ENCODE peak calls at places on chromosomes 2 and 18, in seven cellular contexts. O is prostate gland, K is GM23338, P is GM12878, Z is SK-N-SH, S is stomach, M is breast epithelium. E is an unnamed sample.

GRCh38 chr2:121004271-121004812 is 268.7 kb downstream of the GLI2 start:
- DNase-seq in O (no peak), K (no peak), P (no peak), Z (no peak), S (no peak), M (no peak), E (no peak)

GRCh38 chr18:59873616-59874015 is 26.2 kb upstream of the PMAIP1 start:
- DNase-seq in O (no peak), K (no peak), P (no peak), Z (no peak), S (no peak), M (no peak), E (no peak)

GRCh38 chr2:57892920-57893319 is 153.7 kb upstream of the VRK2 start:
- DNase-seq in O (no peak), K (no peak), P (peak; percentile 85), Z (no peak), S (no peak), M (no peak), E (no peak)

GRCh38 chr2:11467749-11468148 is 1.8 kb upstream of the E2F6 start:
- DNase-seq in O (no peak), K (no peak), P (no peak), Z (no peak), S (no peak), M (no peak), E (no peak)

GRCh38 chr2:173652731-173653426 is 298.2 kb downstream of the CDCA7 start:
- DNase-seq in O (peak; percentile 52), K (no peak), P (no peak), Z (no peak), S (peak; percentile 32), M (peak; percentile 27), E (no peak)

GRCh38 chr18:67133669-67134068 is 382.9 kb downstream of the DSEL start:
- DNase-seq in O (no peak), K (no peak), P (no peak), Z (no peak), S (no peak), M (no peak), E (no peak)

GRCh38 chr2:83894976-83895375 is 564.1 kb downstream of the SUCLG1 start:
- DNase-seq in O (no peak), K (no peak), P (no peak), Z (no peak), S (no peak), M (no peak), E (no peak)

GRCh38 chr2:228181098-228182019 is at the start of gene SPHKAP:
- DNase-seq in O (no peak), K (peak; percentile 58), P (no peak), Z (peak; percentile 15), S (no peak), M (no peak), E (no peak)

GRCh38 chr2:182038579-182038978 is 52.9 kb downstream of the PPP1R1C start:
- DNase-seq in O (no peak), K (no peak), P (no peak), Z (no peak), S (no peak), M (no peak), E (no peak)

GRCh38 chr18:21129586-21130216 is 18.1 kb upstream of the ROCK1 start:
- DNase-seq in O (no peak), K (no peak), P (no peak), Z (no peak), S (no peak), M (no peak), E (no peak)

GRCh38 chr18:21132398-21132918 is 20.8 kb upstream of the ROCK1 start:
- DNase-seq in O (no peak), K (no peak), P (no peak), Z (no peak), S (no peak), M (no peak), E (no peak)

GRCh38 chr18:21131698-21132230 is 20.2 kb upstream of the ROCK1 start:
- DNase-seq in O (no peak), K (no peak), P (no peak), Z (no peak), S (no peak), M (no peak), E (no peak)

GRCh38 chr18:21134895-21135294 is 23.3 kb upstream of the ROCK1 start:
- DNase-seq in O (no peak), K (no peak), P (no peak), Z (peak; percentile 8), S (no peak), M (no peak), E (no peak)
- TF ChIP-seq CTCF in O (peak; percentile 35), K (no peak), P (peak; percentile 52), Z (peak; percentile 55), S (no peak), M (no peak), E (peak; percentile 29)

GRCh38 chr2:208366215-208367132 is 40.1 kb upstream of the PTH2R start:
- DNase-seq in O (no peak), K (no peak), P (peak; percentile 11), Z (no peak), S (no peak), M (no peak), E (no peak)
- H3K27ac ChIP-seq in O (no peak overlapping the region), K (no peak overlapping the region), P (no peak overlapping the region), Z (no peak overlapping the region), S (no peak overlapping the region), M (no peak overlapping the region), E (no peak overlapping the region)

DNA sequence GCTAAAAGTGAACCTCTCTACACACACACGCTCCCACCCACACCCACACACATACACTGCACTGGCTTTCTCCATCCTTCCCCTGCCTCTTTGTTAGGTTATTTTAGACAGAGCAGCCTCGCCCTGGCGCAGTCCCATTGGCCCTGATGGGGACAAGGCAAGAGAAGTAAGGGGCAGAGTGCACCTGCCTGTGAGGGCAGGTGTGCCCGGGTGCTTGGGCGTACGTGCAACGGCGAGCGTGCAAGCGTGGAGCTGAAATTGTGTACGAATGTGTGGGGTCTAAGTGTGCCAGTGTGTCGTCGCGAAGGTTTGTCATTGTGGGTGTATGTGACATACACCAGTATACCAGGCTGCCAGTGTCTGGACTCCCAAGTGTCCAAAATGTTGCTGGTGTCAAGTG is 514 bp downstream of the LRATD1 start:
- DNase-seq in O (peak; percentile 20), K (peak; percentile 30), P (no peak), Z (no peak), S (peak; percentile 30), M (no peak), E (peak; percentile 59)
- TF ChIP-seq POLR2AphosphoS5 in O (no peak), K (no peak), P (no peak), Z (no peak), S (no peak), M (no peak), E (no peak)

GRCh38 chr2:47653036-47653435 is 129.9 kb upstream of the MSH6 start:
- DNase-seq in O (no peak), K (no peak), P (no peak), Z (no peak), S (no peak), M (no peak), E (no peak)

GRCh38 chr2:47655563-47655880 is 127.4 kb upstream of the MSH6 start:
- DNase-seq in O (no peak), K (no peak), P (no peak), Z (no peak), S (no peak), M (no peak), E (no peak)

GRCh38 chr2:47654790-47655562 is 128.0 kb upstream of the MSH6 start:
- DNase-seq in O (no peak), K (peak; percentile 51), P (peak; percentile 60), Z (no peak), S (no peak), M (no peak), E (no peak)

GRCh38 chr2:47652041-47652713 is 130.8 kb upstream of the MSH6 start:
- DNase-seq in O (no peak), K (no peak), P (no peak), Z (no peak), S (no peak), M (no peak), E (no peak)

DNA sequence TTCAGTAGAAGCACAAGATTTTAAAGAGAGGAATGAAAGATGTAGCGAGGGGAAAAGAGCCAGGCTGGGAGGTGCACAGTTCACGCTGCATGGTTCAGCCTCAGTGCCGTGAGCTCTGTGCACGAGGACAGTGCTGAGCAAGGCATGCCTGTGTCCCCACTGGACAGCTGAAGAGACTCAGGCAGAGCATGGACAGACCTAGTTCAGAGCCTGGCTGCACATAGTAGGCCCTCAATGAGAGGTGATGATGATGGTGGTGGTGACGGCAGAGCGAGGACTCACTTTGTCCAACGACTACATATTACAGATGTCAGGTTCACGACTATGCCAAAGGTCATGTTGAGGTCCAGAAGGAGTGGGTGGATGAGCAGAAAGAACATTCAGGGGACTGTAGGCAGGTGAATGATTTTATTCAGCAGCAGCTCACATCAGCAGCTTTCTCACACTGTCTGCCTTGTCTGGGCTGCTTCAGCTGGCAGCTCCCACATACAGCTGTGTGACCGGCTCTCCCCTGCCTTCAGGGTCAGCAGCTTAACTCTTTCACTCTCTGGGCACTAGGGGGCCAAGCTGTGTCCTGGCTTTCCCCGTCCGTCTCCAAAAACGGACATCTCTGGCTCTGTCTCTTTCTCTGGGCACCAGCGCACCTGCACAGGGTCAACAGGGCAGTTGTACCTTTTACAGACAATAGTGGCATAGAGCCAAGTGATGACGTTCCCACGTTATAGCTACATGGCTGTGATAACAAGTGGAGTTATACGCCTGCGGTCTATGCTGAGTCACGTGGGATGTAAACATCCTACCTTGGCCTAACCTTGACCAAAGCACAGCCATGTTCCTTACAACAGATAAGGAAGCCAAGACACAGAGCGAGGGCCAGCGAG is 128.8 kb upstream of the MSH6 start:
- DNase-seq in O (no peak), K (peak; percentile 70), P (no peak), Z (peak; percentile 69), S (no peak), M (no peak), E (no peak)
- TF ChIP-seq CTCF in O (no peak), K (peak; percentile 69), P (no peak), Z (peak; percentile 49), S (no peak), M (no peak), E (no peak)

GRCh38 chr2:187506416-187506815 is 47.8 kb downstream of the TFPI start:
- DNase-seq in O (no peak), K (no peak), P (no peak), Z (no peak), S (no peak), M (no peak), E (no peak)

GRCh38 chr2:187504312-187504921 is 49.8 kb downstream of the TFPI start:
- DNase-seq in O (no peak), K (no peak), P (no peak), Z (peak; percentile 14), S (no peak), M (no peak), E (no peak)

GRCh38 chr2:187502467-187502866 is 51.8 kb downstream of the TFPI start:
- DNase-seq in O (no peak), K (no peak), P (no peak), Z (no peak), S (no peak), M (no peak), E (no peak)

GRCh38 chr2:187500585-187501359 is 52.7 kb upstream of the CALCRL start:
- DNase-seq in O (no peak), K (peak; percentile 65), P (no peak), Z (no peak), S (no peak), M (no peak), E (no peak)

GRCh38 chr2:187505064-187505672 is 49.1 kb downstream of the TFPI start:
- DNase-seq in O (no peak), K (no peak), P (no peak), Z (no peak), S (no peak), M (no peak), E (no peak)
- H3K27ac ChIP-seq in O (no peak overlapping the region), K (no peak overlapping the region), P (no peak overlapping the region), Z (peak overlapping the region; percentile 76), S (no peak overlapping the region), M (no peak overlapping the region), E (no peak overlapping the region)

GRCh38 chr18:55452123-55452611 is 135.8 kb downstream of the TCF4 start:
- DNase-seq in O (peak; percentile 93), K (no peak), P (no peak), Z (no peak), S (no peak), M (peak; percentile 22), E (no peak)
- TF ChIP-seq POLR2AphosphoS5 in O (peak; percentile 84), K (no peak), P (no peak), Z (no peak), S (no peak), M (no peak), E (peak; percentile 16)

E was measured in suprapubic skin.